ENCODE peak calls at places on chromosome 6, in five cellular contexts. F is EL, A is GM19239, D is NCI-H345, T is NCI-H1092 treated with DMSO at 0.1 percent for 48 hours. O is an unnamed sample.

GRCh38 chr6:110404602-110405001 is 10.8 kb downstream of the DDO start:
- DNase-seq in F (no peak), A (no peak), D (no peak), T (no peak), O (no peak)

GRCh38 chr6:122790740-122791679 is 2.0 kb downstream of the SMPDL3A start:
- DNase-seq in F (no peak), A (no peak), D (no peak), T (no peak), O (no peak)

GRCh38 chr6:13395272-13396237 is 67.2 kb upstream of the TBC1D7 start:
- DNase-seq in F (peak; percentile 64), A (peak; percentile 22), D (peak; percentile 12), T (no peak), O (no peak)

GRCh38 chr6:114304304-114304887 is 38.4 kb downstream of the HS3ST5 start:
- DNase-seq in F (peak; percentile 15), A (no peak), D (no peak), T (no peak), O (no peak)

GRCh38 chr6:148044921-148045320 is 297.7 kb upstream of the SASH1 start:
- DNase-seq in F (no peak), A (no peak), D (no peak), T (no peak), O (no peak)

GRCh38 chr6:87718662-87719433 is 16.8 kb upstream of the AKIRIN2 start:
- DNase-seq in F (no peak), A (no peak), D (no peak), T (no peak), O (no peak)

GRCh38 chr6:125995972-125996580 is 9.7 kb downstream of the TRMT11 start:
- DNase-seq in F (peak; percentile 67), A (peak; percentile 28), D (peak; percentile 75), T (peak; percentile 52), O (no peak)

GRCh38 chr6:125888989-125889656 is 67.4 kb upstream of the HINT3 start:
- DNase-seq in F (peak; percentile 40), A (no peak), D (no peak), T (no peak), O (no peak)

GRCh38 chr6:18451756-18452155 is 64.6 kb downstream of the RNF144B start:
- DNase-seq in F (no peak), A (no peak), D (no peak), T (no peak), O (no peak)

GRCh38 chr6:44701637-44702101 is 314.2 kb downstream of the CDC5L start:
- DNase-seq in F (peak; percentile 65), A (no peak), D (no peak), T (no peak), O (no peak)

GRCh38 chr6:45713981-45714685 is 301.5 kb downstream of the CLIC5 start:
- DNase-seq in F (no peak), A (no peak), D (no peak), T (no peak), O (no peak)

GRCh38 chr6:48919555-48919954 is 543.5 kb downstream of the MMUT start:
- DNase-seq in F (no peak), A (no peak), D (peak; percentile 8), T (no peak), O (no peak)

GRCh38 chr6:121652726-121653623 is 217.5 kb downstream of the GJA1 start:
- DNase-seq in F (peak; percentile 86), A (no peak), D (no peak), T (no peak), O (no peak)

GRCh38 chr6:141164042-141164748 is 968.5 kb upstream of the GJE1 start:
- DNase-seq in F (no peak), A (no peak), D (no peak), T (no peak), O (no peak)

GRCh38 chr6:168699631-168700315 is 258.8 kb downstream of the SMOC2 start:
- DNase-seq in F (no peak), A (no peak), D (no peak), T (peak; percentile 87), O (no peak)

GRCh38 chr6:52994789-52995078 is 350 bp downstream of the GSTA4 start:
- DNase-seq in F (no peak), A (no peak), D (peak; percentile 48), T (no peak), O (no peak)

GRCh38 chr6:28981391-28981832 is 23.7 kb downstream of the ZNF311 start:
- DNase-seq in F (peak; percentile 78), A (no peak), D (peak; percentile 81), T (peak; percentile 80), O (no peak)